ENCODE peak calls at places on chromosomes 12 and 14, in ten cellular contexts. I, L, A, S, F, X, R, D, G and B are unnamed samples.

GRCh38 chr12:42299392-42300308 is 26.2 kb downstream of the ZCRB1 start:
- DNase-seq in I (peak; percentile 64), L (peak; percentile 17), A (no peak), S (peak; percentile 43), F (peak; percentile 30), X (no peak), R (peak; percentile 26), D (no peak), G (peak; percentile 60), B (peak; percentile 75)

GRCh38 chr12:47781479-47782371 is 8.7 kb downstream of the SLC48A1 start:
- DNase-seq in I (no peak), L (no peak), A (no peak), S (no peak), F (peak; percentile 25), X (no peak), R (no peak), D (no peak), G (no peak), B (no peak)

GRCh38 chr12:96442906-96443305 is 42.7 kb upstream of the CDK17 start:
- DNase-seq in I (no peak), L (no peak), A (no peak), S (no peak), F (no peak), X (no peak), R (no peak), D (no peak), G (no peak), B (no peak)

GRCh38 chr12:124923906-124924734 is 9.7 kb upstream of the UBC start:
- DNase-seq in I (no peak), L (no peak), A (no peak), S (peak; percentile 87), F (peak; percentile 83), X (no peak), R (no peak), D (no peak), G (peak; percentile 93), B (peak; percentile 11)

GRCh38 chr14:93960108-93960475 is 16.3 kb downstream of the ASB2 start:
- DNase-seq in I (no peak), L (no peak), A (no peak), S (no peak), F (no peak), X (no peak), R (no peak), D (no peak), G (no peak), B (no peak)

GRCh38 chr14:24806061-24806678 is 172.2 kb upstream of the GZMB start:
- DNase-seq in I (peak; percentile 24), L (peak; percentile 96), A (peak; percentile 39), S (peak; percentile 34), F (peak; percentile 70), X (no peak), R (peak; percentile 12), D (no peak), G (peak; percentile 33), B (no peak)

GRCh38 chr14:99320105-99320572 is 48.1 kb upstream of the BCL11B start:
- DNase-seq in I (peak; percentile 35), L (peak; percentile 79), A (no peak), S (peak; percentile 18), F (peak; percentile 59), X (peak; percentile 80), R (peak; percentile 70), D (peak; percentile 57), G (peak; percentile 20), B (peak; percentile 63)

GRCh38 chr12:31339831-31340622 is 14.1 kb upstream of the SINHCAF start:
- DNase-seq in I (no peak), L (no peak), A (no peak), S (no peak), F (peak; percentile 56), X (no peak), R (no peak), D (no peak), G (no peak), B (no peak)